ENCODE peak calls at places on chromosome 12, in six cellular contexts. D, F, P, Y, H and S are unnamed samples.

GRCh38 chr12:94640134-94640928 is 10.0 kb downstream of the TMCC3 start:
- DNase-seq in F (no peak), P (no peak), H (peak; percentile 19), D (no peak), Y (no peak), S (no peak)

GRCh38 chr12:105480162-105480561 is 149.7 kb downstream of the C12orf75 start:
- DNase-seq in Y (no peak), D (no peak), F (no peak), P (no peak), H (no peak), S (no peak)

GRCh38 chr12:26523708-26524150 is 309.3 kb downstream of the ITPR2 start:
- DNase-seq in P (peak; percentile 82), H (peak; percentile 94), F (peak; percentile 86), Y (peak; percentile 95), D (peak; percentile 36), S (peak; percentile 97)

GRCh38 chr12:5694759-5695409 is 250.2 kb downstream of the ANO2 start:
- DNase-seq in H (no peak), D (no peak), P (no peak), Y (no peak), F (no peak), S (no peak)

GRCh38 chr12:40769846-40770245 is 77.6 kb downstream of the CNTN1 start:
- DNase-seq in P (no peak), D (no peak), H (no peak), F (no peak), Y (no peak), S (no peak)

GRCh38 chr12:75656650-75657049 is 145.2 kb upstream of the KRR1 start:
- DNase-seq in H (no peak), D (no peak), Y (no peak), F (no peak), P (no peak), S (no peak)

GRCh38 chr12:2129076-2129475 is 76.3 kb downstream of the CACNA1C start:
- DNase-seq in H (no peak), D (no peak), P (no peak), Y (no peak), F (no peak), S (no peak)

GRCh38 chr12:15485466-15485865 is 163.2 kb downstream of the PTPRO start:
- DNase-seq in D (no peak), P (no peak), Y (no peak), F (no peak), H (no peak), S (no peak)

GRCh38 chr12:25107920-25108319 is 87.0 kb downstream of the DNAI7 start:
- DNase-seq in F (no peak), Y (no peak), H (no peak), D (no peak), P (no peak), S (no peak)
- H3K36me3 ChIP-seq in F (peaks cover 12% of the 10 kb centered on the region), Y (no peaks in the 10 kb centered on the region), H (no peaks in the 10 kb centered on the region), D (no peaks in the 10 kb centered on the region), P (peaks cover 12% of the 10 kb centered on the region), S (no peaks in the 10 kb centered on the region)

GRCh38 chr12:11714626-11715025 is 65.2 kb downstream of the ETV6 start:
- DNase-seq in Y (no peak), F (no peak), H (no peak), D (no peak), P (no peak), S (no peak)
- H3K4me1 ChIP-seq in Y (peaks cover 4% of the 10 kb centered on the region), F (peaks cover 7% of the 10 kb centered on the region), H (peaks cover 11% of the 10 kb centered on the region), D (peaks cover 25% of the 10 kb centered on the region), P (peaks cover 83% of the 10 kb centered on the region), S (peaks cover 12% of the 10 kb centered on the region)

DNA sequence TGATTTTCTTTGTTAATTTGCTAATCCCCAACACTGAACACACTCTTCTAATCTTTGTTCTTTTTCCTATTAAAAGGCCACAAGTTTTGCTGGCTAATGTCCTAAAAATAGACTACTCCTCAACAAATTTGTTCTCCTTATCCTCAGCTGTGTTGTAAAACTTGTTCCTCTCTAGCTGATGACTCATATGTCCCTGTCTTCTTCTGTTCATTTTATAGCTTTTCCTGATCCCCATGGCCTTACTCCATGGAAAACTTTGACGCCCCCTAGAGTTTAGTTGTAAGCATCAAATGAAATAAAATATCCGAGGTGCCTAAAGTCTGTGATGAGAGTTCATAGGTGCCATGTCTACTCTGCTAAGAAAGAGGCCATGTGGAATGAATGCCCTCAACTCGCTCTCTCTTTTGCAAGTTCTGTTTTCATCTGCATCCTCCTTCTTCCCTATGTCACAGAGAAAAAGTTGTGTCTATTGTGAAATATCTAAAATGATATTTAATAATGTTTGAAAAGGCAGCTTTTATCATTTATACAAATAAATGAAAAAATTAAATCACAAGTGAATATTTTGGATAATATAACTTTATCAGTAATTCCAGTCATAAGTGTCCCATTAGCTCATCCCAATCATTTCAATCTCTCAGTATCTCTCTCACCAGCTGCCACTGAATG is 237.9 kb downstream of the IPO8 start:
- DNase-seq in D (no peak), H (no peak), Y (no peak), F (no peak), P (no peak), S (no peak)
- H3K36me3 ChIP-seq in D (no peaks in the 10 kb centered on the region), H (no peaks in the 10 kb centered on the region), Y (no peaks in the 10 kb centered on the region), F (no peaks in the 10 kb centered on the region), P (no peaks in the 10 kb centered on the region), S (no peaks in the 10 kb centered on the region)

GRCh38 chr12:115002434-115002833 is 318.5 kb upstream of the TBX3 start:
- DNase-seq in F (no peak), Y (no peak), D (no peak), P (no peak), H (no peak), S (no peak)
- H3K4me1 ChIP-seq in F (no peaks in the 10 kb centered on the region), Y (no peaks in the 10 kb centered on the region), D (no peaks in the 10 kb centered on the region), P (peaks cover 10% of the 10 kb centered on the region), H (no peaks in the 10 kb centered on the region), S (peaks cover 4% of the 10 kb centered on the region)

GRCh38 chr12:51295651-51296050 is 25.4 kb upstream of the SMAGP start:
- DNase-seq in F (no peak), D (no peak), H (no peak), Y (no peak), P (no peak), S (no peak)

DNA sequence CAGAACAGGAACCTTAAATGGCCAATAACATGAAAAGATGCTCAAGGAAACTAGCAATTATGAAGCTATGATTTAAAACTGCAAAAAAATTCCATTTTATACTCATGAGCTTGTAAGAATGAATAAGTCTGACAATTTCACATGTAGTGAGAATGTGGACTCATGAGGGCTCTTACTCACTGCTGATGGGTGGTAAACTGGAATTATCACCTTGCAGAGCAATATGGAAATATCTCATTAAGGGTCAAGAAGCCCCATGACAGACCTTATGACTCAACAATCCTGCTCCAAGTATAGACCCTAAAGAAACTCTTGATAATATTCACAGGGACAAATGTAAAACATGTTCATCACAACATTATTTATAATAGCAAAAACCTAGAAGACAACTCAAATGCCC is 23.5 kb upstream of the SMAGP start:
- DNase-seq in D (no peak), P (no peak), F (no peak), H (no peak), Y (no peak), S (no peak)
- H3K36me3 ChIP-seq in D (no peaks in the 10 kb centered on the region), P (no peaks in the 10 kb centered on the region), F (no peaks in the 10 kb centered on the region), H (no peaks in the 10 kb centered on the region), Y (no peaks in the 10 kb centered on the region), S (no peaks in the 10 kb centered on the region)

GRCh38 chr12:54054442-54055332 is 1.1 kb downstream of the HOXC4 start:
- DNase-seq in Y (no peak), P (no peak), H (no peak), D (no peak), F (no peak), S (no peak)

GRCh38 chr12:54051916-54052744 is 1.5 kb upstream of the HOXC4 start:
- DNase-seq in Y (no peak), H (peak; percentile 55), P (no peak), F (no peak), D (no peak), S (no peak)

GRCh38 chr12:54053625-54054441 is at the start of gene HOXC4:
- DNase-seq in D (no peak), H (no peak), P (no peak), F (no peak), Y (no peak), S (no peak)

GRCh38 chr12:54051081-54051912 is 2.3 kb upstream of the HOXC4 start:
- DNase-seq in H (no peak), F (no peak), D (no peak), Y (no peak), P (no peak), S (no peak)

GRCh38 chr12:54052745-54053624 is 650 bp upstream of the HOXC4 start:
- DNase-seq in Y (no peak), F (no peak), H (no peak), D (no peak), P (no peak), S (no peak)
- H3K4me1 ChIP-seq in Y (no peaks in the 10 kb centered on the region), F (no peaks in the 10 kb centered on the region), H (peaks cover 4% of the 10 kb centered on the region), D (peaks cover 22% of the 10 kb centered on the region), P (peaks cover 20% of the 10 kb centered on the region), S (peaks cover 7% of the 10 kb centered on the region)

GRCh38 chr12:53067993-53068770 is 11.0 kb downstream of the SPRYD3 start:
- DNase-seq in Y (no peak), P (no peak), F (peak; percentile 7), H (no peak), D (no peak), S (no peak)
- H3K36me3 ChIP-seq in Y (no peaks in the 10 kb centered on the region), P (peaks cover 30% of the 10 kb centered on the region), F (peaks cover 66% of the 10 kb centered on the region), H (no peaks in the 10 kb centered on the region), D (peaks cover 12% of the 10 kb centered on the region), S (peaks cover 40% of the 10 kb centered on the region)

DNA sequence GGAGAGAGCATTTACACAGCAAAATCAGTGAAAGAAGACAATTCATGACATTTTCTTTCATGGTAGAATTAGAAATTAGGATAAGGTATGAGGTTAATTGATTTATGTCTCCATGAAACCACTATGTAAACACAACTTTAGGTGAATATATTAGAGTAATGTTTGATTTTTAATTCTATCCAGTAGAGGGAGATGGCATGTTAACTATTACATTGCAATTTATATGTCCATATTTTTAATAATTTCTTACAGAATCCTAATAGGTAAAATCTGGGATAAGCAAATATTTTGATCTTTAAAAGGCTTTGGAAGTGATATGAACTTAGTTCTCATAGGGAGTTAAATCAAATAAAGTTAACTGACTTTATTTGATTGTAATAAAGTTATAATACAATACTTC is 373.4 kb upstream of the PDE3A start:
- DNase-seq in P (no peak), H (no peak), D (no peak), F (no peak), Y (no peak), S (no peak)
- H3K4me1 ChIP-seq in P (peaks cover 20% of the 10 kb centered on the region), H (no peaks in the 10 kb centered on the region), D (no peaks in the 10 kb centered on the region), F (no peaks in the 10 kb centered on the region), Y (no peaks in the 10 kb centered on the region), S (peaks cover 11% of the 10 kb centered on the region)